ENCODE peak calls at places on chromosomes 16 and 17, in nine cellular contexts. A, V, P, E, C, J, G, N and B are unnamed samples.

GRCh38 chr17:80637286-80637703 is 92.7 kb downstream of the RPTOR start:
- DNase-seq in A (no peak), V (no peak), P (no peak), E (peak), C (no peak), J (no peak), G (no peak), N (no peak), B (no peak)

GRCh38 chr17:17552351-17553216 is 38.9 kb downstream of the PEMT start:
- DNase-seq in A (no peak), V (no peak), P (no peak), E (no peak), C (no peak), J (no peak), G (no peak), N (no peak), B (no peak)

GRCh38 chr16:35144212-35144932 is 1685.0 kb downstream of the TP53TG3F start:
- DNase-seq in A (no peak), V (no peak), P (no peak), E (no peak), C (no peak), J (no peak), G (no peak), N (no peak), B (no peak)

GRCh38 chr17:75588546-75589016 is 981 bp downstream of the MYO15B start:
- DNase-seq in A (peak), V (no peak), P (no peak), E (no peak), C (no peak), J (peak), G (no peak), N (peak), B (no peak)

GRCh38 chr17:76709077-76709950 is 1.5 kb downstream of the MXRA7 start:
- DNase-seq in A (peak), V (no peak), P (peak), E (peak), C (no peak), J (peak), G (peak), N (peak), B (peak)

GRCh38 chr16:89132194-89133005 is 38.7 kb downstream of the ACSF3 start:
- DNase-seq in A (no peak), V (no peak), P (no peak), E (no peak), C (no peak), J (no peak), G (no peak), N (no peak), B (no peak)

GRCh38 chr17:77734371-77735050 is 224.0 kb upstream of the TNRC6C start:
- DNase-seq in A (peak), V (no peak), P (no peak), E (peak), C (peak), J (peak), G (peak), N (peak), B (peak)

GRCh38 chr16:56470666-56471065 is 19.3 kb downstream of the OGFOD1 start:
- DNase-seq in A (no peak), V (no peak), P (no peak), E (no peak), C (no peak), J (no peak), G (no peak), N (no peak), B (no peak)

GRCh38 chr17:72657467-72658317 is 434.8 kb downstream of the SLC39A11 start:
- DNase-seq in A (no peak), V (no peak), P (peak), E (no peak), C (no peak), J (no peak), G (no peak), N (no peak), B (no peak)

GRCh38 chr16:27374794-27375499 is 27.0 kb upstream of the IL21R start:
- DNase-seq in A (peak), V (no peak), P (peak), E (peak), C (peak), J (peak), G (peak), N (peak), B (peak)

GRCh38 chr16:89845417-89845816 is 17.1 kb downstream of the SPIRE2 start:
- DNase-seq in A (no peak), V (no peak), P (no peak), E (no peak), C (peak), J (no peak), G (no peak), N (no peak), B (no peak)

GRCh38 chr17:49913226-49914095 is 55.5 kb upstream of the DLX4 start:
- DNase-seq in A (no peak), V (no peak), P (peak), E (no peak), C (no peak), J (no peak), G (no peak), N (no peak), B (peak)

GRCh38 chr17:55053855-55054254 is 85.3 kb downstream of the STXBP4 start:
- DNase-seq in A (no peak), V (no peak), P (peak), E (no peak), C (no peak), J (no peak), G (peak), N (no peak), B (no peak)

GRCh38 chr16:81798311-81799137 is 19.4 kb downstream of the PLCG2 start:
- DNase-seq in A (no peak), V (no peak), P (no peak), E (no peak), C (peak), J (no peak), G (no peak), N (no peak), B (no peak)

GRCh38 chr16:19997264-19997663 is 76.4 kb downstream of the GPR139 start:
- DNase-seq in A (no peak), V (no peak), P (no peak), E (no peak), C (no peak), J (no peak), G (no peak), N (no peak), B (no peak)

GRCh38 chr17:76659928-76660614 is 16.5 kb upstream of the ST6GALNAC1 start:
- DNase-seq in A (peak), V (peak), P (no peak), E (peak), C (no peak), J (no peak), G (peak), N (no peak), B (no peak)